ENCODE peak calls at places on chromosome 11, in ten cellular contexts. T is natural killer cell, U is GM10248, Y is left ventricle myocardium inferior, X is T-helper 2 cell, P is neural crest cell, R is NAMALWA, S is tibial nerve, H is AG04450, W is upper lobe of right lung. J is an unnamed sample.

GRCh38 chr11:12979928-12980689 is 29.0 kb upstream of the RASSF10 start:
- DNase-seq in R (no peak), S (no peak), T (no peak), W (no peak), H (no peak), X (no peak), P (no peak), U (no peak), Y (no peak), J (no peak)

GRCh38 chr11:3641191-3641590 is 601 bp downstream of the ART5 start:
- DNase-seq in X (no peak), U (no peak), S (no peak), H (no peak), P (no peak), W (no peak), T (no peak), Y (no peak), R (no peak), J (no peak)

GRCh38 chr11:69442012-69442806 is 39.3 kb upstream of the LINC01488 start:
- DNase-seq in W (no peak), T (no peak), P (no peak), R (no peak), H (no peak), Y (no peak), U (no peak), S (no peak), X (no peak), J (no peak)

GRCh38 chr11:73995731-73996130 is 13.1 kb upstream of the UCP2 start:
- DNase-seq in W (no peak), S (no peak), R (peak; percentile 76), T (no peak), H (no peak), P (no peak), X (peak; percentile 65), Y (no peak), U (no peak), J (no peak)

GRCh38 chr11:80698646-80699045 is 1257.8 kb upstream of the TENM4 start:
- DNase-seq in P (no peak), X (no peak), Y (no peak), U (no peak), T (no peak), W (no peak), S (no peak), H (no peak), R (no peak), J (no peak)

GRCh38 chr11:111913997-111914396 is 1.5 kb downstream of the HSPB2 start:
- DNase-seq in X (no peak), Y (no peak), R (no peak), P (no peak), T (no peak), S (peak; percentile 81), W (no peak), H (no peak), U (no peak), J (no peak)

GRCh38 chr11:71342951-71343827 is 90.8 kb upstream of the SHANK2 start:
- DNase-seq in S (no peak), P (peak; percentile 43), T (no peak), Y (no peak), X (no peak), H (no peak), R (peak; percentile 57), W (peak; percentile 73), U (peak; percentile 63), J (no peak)

GRCh38 chr11:40602866-40603578 is 856.4 kb downstream of the LRRC4C start:
- DNase-seq in T (no peak), W (no peak), H (no peak), X (no peak), R (no peak), U (no peak), S (no peak), P (no peak), Y (no peak), J (no peak)

GRCh38 chr11:123253909-123254308 is 58.9 kb upstream of the CLMP start:
- DNase-seq in S (no peak), U (no peak), P (no peak), T (no peak), W (no peak), R (no peak), X (no peak), Y (no peak), H (peak; percentile 69), J (no peak)

J was measured in MM.1S.